ENCODE peak calls at places on chromosome 5, in nine cellular contexts. W is PC-3, F is mucosa of descending colon, U is aorta, A is iPS DF 6.9, T is adipocyte, H is stomach, K is Peyer's patch, G is heart right ventricle. E is an unnamed sample.

GRCh38 chr5:132019857-132020555 is 8.5 kb upstream of the ACSL6 start:
- DNase-seq in U (no peak), F (no peak), K (no peak), A (no peak), T (no peak), W (no peak), H (peak; percentile 25), G (no peak), E (peak; percentile 52)

GRCh38 chr5:109532773-109533364 is 123.1 kb upstream of the PJA2 start:
- DNase-seq in G (no peak), K (no peak), W (peak; percentile 2), T (peak; percentile 1), A (no peak), U (no peak), F (no peak), H (no peak), E (no peak)

GRCh38 chr5:160547872-160548271 is 126.2 kb downstream of the PTTG1 start:
- DNase-seq in H (no peak), A (no peak), K (no peak), U (no peak), T (no peak), G (no peak), W (no peak), F (no peak), E (no peak)

GRCh38 chr5:128111818-128112448 is 28.4 kb downstream of the SLC12A2 start:
- DNase-seq in A (no peak), K (no peak), F (no peak), W (peak; percentile 57), U (no peak), G (no peak), T (peak; percentile 40), H (no peak), E (no peak)

GRCh38 chr5:104498281-104498680 is 935.7 kb upstream of the NUDT12 start:
- DNase-seq in H (no peak), W (peak; percentile 73), T (peak; percentile 17), K (no peak), A (no peak), U (no peak), G (no peak), F (no peak), E (no peak)

GRCh38 chr5:169218176-169218575 is 82.8 kb downstream of the SLIT3 start:
- DNase-seq in F (no peak), U (no peak), T (no peak), A (no peak), G (no peak), K (no peak), W (no peak), H (peak; percentile 64), E (no peak)

GRCh38 chr5:149212203-149212951 is 59.3 kb upstream of the AFAP1L1 start:
- DNase-seq in K (no peak), T (peak; percentile 85), G (no peak), A (no peak), H (no peak), U (no peak), F (no peak), W (peak; percentile 38), E (peak; percentile 5)

GRCh38 chr5:31232273-31232888 is 38.9 kb downstream of the CDH6 start:
- DNase-seq in H (no peak), F (no peak), U (no peak), G (no peak), W (peak; percentile 81), T (peak; percentile 90), K (no peak), A (peak; percentile 39), E (peak; percentile 67)

DNA sequence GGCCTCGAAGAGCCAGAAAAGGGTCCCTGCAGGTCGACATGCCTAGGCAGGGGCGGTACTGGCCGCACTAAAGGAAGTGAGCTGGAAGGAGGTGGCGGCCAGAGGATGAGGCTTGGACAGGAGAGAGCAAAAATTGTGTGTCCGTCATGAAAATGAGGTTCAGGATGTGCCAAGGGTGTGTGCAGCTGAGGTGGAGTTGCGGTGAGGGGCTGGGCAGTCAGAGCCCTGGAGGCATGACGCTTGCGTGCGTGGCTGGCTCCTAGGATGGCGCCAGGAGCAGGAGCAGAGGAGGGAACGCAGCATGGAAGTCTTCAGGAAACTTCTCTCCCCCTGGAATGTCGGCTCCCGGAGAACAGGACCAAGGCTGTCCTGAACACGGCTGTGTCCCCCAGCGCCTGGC is 5.5 kb upstream of the PDLIM7 start:
- DNase-seq in K (no peak), W (no peak), A (no peak), T (no peak), H (no peak), U (no peak), G (no peak), F (no peak), E (no peak)
- H3K4me1 ChIP-seq in K (peaks cover 9% of the 10 kb centered on the region), W (peaks cover 5% of the 10 kb centered on the region), A (peaks cover 4% of the 10 kb centered on the region), T (peaks cover 5% of the 10 kb centered on the region), H (peaks cover 7% of the 10 kb centered on the region), U (no peaks in the 10 kb centered on the region), G (peaks cover 45% of the 10 kb centered on the region), F (peaks cover 6% of the 10 kb centered on the region), E (no peaks in the 10 kb centered on the region)

DNA sequence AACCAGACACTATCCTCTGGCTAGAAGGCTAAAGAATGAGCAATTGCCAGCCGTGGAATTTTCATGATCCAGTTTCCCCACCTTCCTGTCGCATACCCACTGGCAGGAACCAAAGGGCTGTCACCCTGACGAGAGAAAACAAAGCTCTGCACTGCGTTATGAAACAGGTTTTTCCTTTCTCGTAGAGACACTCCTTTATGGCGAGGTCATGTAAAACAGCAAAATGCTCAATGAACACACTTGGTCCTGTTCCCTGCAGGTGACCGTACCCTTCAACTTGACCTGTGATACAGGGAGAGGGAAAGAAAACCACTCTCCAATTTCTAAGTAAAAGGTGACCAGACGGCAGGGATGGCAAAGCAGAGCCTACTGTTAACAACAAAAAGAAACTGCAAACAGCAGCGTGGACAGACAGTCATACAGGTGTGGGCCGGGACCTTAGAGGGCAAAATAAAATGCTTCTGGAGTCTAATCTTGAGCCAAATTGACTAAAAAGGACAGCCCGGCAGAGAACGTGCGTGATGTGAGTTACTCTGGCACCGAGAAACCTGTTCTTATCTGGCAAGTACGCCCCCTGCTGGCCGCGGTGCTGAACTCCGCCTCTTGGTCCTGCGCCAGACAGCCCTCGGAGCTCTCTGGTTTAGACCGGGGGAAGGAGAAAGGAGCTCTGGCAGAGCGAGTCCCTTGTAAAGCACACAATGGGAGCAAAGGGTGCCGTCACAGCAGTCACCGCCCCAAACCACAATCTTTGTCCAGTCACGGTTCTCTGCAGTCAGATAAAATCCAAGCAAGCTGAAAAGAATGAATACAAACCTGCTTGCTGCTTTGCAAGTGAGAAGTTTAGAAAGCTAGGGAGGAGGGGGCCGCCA is 98.9 kb downstream of the EFNA5 start:
- DNase-seq in G (peak; percentile 91), T (peak; percentile 97), U (peak; percentile 93), H (peak; percentile 99), A (peak; percentile 92), F (peak; percentile 93), W (peak; percentile 99), K (peak; percentile 96), E (peak; percentile 96)
- H3K4me1 ChIP-seq in G (peaks cover 31% of the 10 kb centered on the region), T (peaks cover 49% of the 10 kb centered on the region), U (no peaks in the 10 kb centered on the region), H (peaks cover 12% of the 10 kb centered on the region), A (peaks cover 11% of the 10 kb centered on the region), F (peaks cover 12% of the 10 kb centered on the region), W (peaks cover 60% of the 10 kb centered on the region), K (no peaks in the 10 kb centered on the region), E (no peaks in the 10 kb centered on the region)

GRCh38 chr5:164298165-164298564 is 792.7 kb downstream of the MAT2B start:
- DNase-seq in K (no peak), G (no peak), U (no peak), A (no peak), T (no peak), W (no peak), F (no peak), H (no peak), E (no peak)

GRCh38 chr5:164301136-164301535 is 795.7 kb downstream of the MAT2B start:
- DNase-seq in G (no peak), U (no peak), F (no peak), T (no peak), H (no peak), W (no peak), K (no peak), A (no peak), E (no peak)

GRCh38 chr5:164300295-164300694 is 794.9 kb downstream of the MAT2B start:
- DNase-seq in G (no peak), H (no peak), K (no peak), A (no peak), U (no peak), T (no peak), F (no peak), W (no peak), E (no peak)

GRCh38 chr5:164301708-164302107 is 796.3 kb downstream of the MAT2B start:
- DNase-seq in K (no peak), W (no peak), G (no peak), F (no peak), U (no peak), T (no peak), A (no peak), H (no peak), E (no peak)

DNA sequence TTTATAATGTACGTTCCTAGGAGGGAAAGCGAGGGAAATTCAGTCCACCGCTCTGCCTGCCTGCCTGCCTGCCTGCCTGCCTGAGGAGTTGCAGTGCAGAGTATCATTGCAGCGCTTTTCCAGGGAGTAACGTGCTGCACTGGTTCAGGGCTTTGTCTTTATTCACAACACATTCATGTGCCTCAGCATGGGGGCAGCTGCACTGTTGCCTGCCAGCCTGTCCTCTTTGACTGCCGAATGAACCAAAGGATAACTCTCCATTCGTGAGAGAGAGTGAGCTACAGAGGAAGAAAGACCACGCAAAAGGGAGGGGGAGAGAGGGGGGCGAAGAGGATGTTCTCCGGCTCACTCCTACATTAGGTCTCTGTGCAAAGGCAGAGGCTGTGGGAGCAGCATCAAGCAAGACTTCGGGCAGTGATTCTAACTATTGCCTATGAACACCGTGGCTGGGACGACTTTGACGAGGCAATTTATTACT is 791.2 kb downstream of the MAT2B start:
- DNase-seq in T (peak; percentile 57), K (no peak), U (peak; percentile 18), A (peak; percentile 35), W (no peak), G (no peak), F (no peak), H (no peak), E (no peak)
- H3K4me1 ChIP-seq in T (peaks cover 5% of the 10 kb centered on the region), K (no peaks in the 10 kb centered on the region), U (no peaks in the 10 kb centered on the region), A (no peaks in the 10 kb centered on the region), W (no peaks in the 10 kb centered on the region), G (no peaks in the 10 kb centered on the region), F (no peaks in the 10 kb centered on the region), H (no peaks in the 10 kb centered on the region), E (no peaks in the 10 kb centered on the region)

DNA sequence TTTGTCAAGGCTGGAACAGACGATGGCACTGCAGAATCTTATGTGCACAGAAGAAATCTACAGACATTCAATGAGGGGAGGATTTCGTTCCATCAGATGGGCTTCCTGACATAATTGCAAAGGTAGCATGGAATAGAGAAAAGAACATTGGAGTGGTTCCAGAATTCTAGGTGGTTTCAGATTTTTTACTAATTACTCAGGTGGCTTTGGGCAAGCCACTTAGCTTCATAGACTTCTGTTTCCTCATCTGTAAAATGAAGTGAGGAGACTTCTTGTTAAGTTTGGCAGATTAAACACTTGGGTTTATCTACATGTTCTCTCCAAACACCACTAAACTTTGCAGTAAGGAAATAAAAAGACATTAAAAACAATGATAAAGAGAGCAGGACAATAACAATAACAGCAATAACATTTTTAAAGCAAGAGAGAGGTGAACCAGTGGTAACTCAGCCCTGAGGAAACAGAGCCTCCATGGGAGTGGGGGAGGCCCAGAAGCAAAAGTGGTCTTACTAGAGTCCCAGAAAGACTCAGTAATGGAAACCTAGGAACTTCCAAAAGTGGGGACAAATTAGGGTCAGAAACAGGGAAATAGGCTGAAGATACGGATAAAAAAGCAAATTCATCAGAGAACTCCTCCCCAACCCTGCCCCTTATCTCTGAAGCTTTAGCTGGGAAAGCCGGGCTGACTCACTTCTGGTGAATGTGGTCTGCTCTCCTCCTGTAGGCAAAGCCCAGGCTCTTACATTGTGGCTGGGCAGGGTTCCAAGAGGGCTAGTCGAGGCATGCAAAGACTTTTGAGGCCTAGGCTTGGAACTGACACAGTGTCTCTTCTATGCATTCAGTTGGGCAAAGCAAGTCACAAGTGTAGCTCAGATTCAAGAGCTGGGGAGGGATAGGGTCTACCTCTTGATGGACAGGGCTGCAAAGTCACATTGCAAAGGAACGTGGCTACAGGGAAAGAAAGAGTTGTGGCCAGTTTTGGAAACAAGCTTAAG is 11.8 kb upstream of the ACTBL2 start:
- DNase-seq in K (no peak), G (peak; percentile 15), W (peak; percentile 86), H (peak; percentile 77), F (no peak), A (no peak), T (peak; percentile 98), U (peak; percentile 89), E (peak; percentile 4)
- H3K4me1 ChIP-seq in K (peaks cover 6% of the 10 kb centered on the region), G (peaks cover 23% of the 10 kb centered on the region), W (peaks cover 38% of the 10 kb centered on the region), H (peaks cover 9% of the 10 kb centered on the region), F (no peaks in the 10 kb centered on the region), A (no peaks in the 10 kb centered on the region), T (peaks cover 23% of the 10 kb centered on the region), U (peaks cover 10% of the 10 kb centered on the region), E (no peaks in the 10 kb centered on the region)

E was measured in small intestine.